ENCODE peak calls at places on chromosome 22, in nine cellular contexts. One of them, this sample, is unnamed.

GRCh38 chr22:32576553-32577255 is 102.1 kb downstream of the FBXO7 start:
- DNase-seq in nucleus accumbens: no peak
- DNase-seq in T47D: no peak
- DNase-seq in activated CD4-positive, alpha-beta T cell treated with anti-CD3 and anti-CD28 coated beads, Interleukin-2, amount 50 U/mL, for 1 hour: no peak
- DNase-seq in activated T-cell treated with anti-CD3 and anti-CD28 coated beads for 1 hour: no peak
- DNase-seq in cardiac muscle cell: no peak
- DNase-seq in NCI-H510A: no peak
- DNase-seq in C1 segment of cervical spinal cord: no peak
- DNase-seq in T-helper 17 cell: no peak
- DNase-seq in this sample: no peak

GRCh38 chr22:23791737-23792645 is 5.2 kb downstream of the SMARCB1 start:
- DNase-seq in nucleus accumbens: no peak
- DNase-seq in T47D: no peak
- DNase-seq in activated CD4-positive, alpha-beta T cell treated with anti-CD3 and anti-CD28 coated beads, Interleukin-2, amount 50 U/mL, for 1 hour: no peak
- DNase-seq in activated T-cell treated with anti-CD3 and anti-CD28 coated beads for 1 hour: no peak
- DNase-seq in cardiac muscle cell: no peak
- DNase-seq in NCI-H510A: no peak
- DNase-seq in C1 segment of cervical spinal cord: no peak
- DNase-seq in T-helper 17 cell: no peak
- DNase-seq in this sample: no peak

GRCh38 chr22:38964989-38965388 is 7.6 kb downstream of the APOBEC3A start:
- DNase-seq in nucleus accumbens: no peak
- DNase-seq in T47D: no peak
- DNase-seq in activated CD4-positive, alpha-beta T cell treated with anti-CD3 and anti-CD28 coated beads, Interleukin-2, amount 50 U/mL, for 1 hour: no peak
- DNase-seq in activated T-cell treated with anti-CD3 and anti-CD28 coated beads for 1 hour: no peak
- DNase-seq in cardiac muscle cell: no peak
- DNase-seq in NCI-H510A: no peak
- DNase-seq in C1 segment of cervical spinal cord: no peak
- DNase-seq in T-helper 17 cell: no peak
- DNase-seq in this sample: no peak

GRCh38 chr22:23837496-23837859 is 1.3 kb downstream of the DERL3 start:
- DNase-seq in nucleus accumbens: no peak
- DNase-seq in T47D: no peak
- DNase-seq in activated CD4-positive, alpha-beta T cell treated with anti-CD3 and anti-CD28 coated beads, Interleukin-2, amount 50 U/mL, for 1 hour: no peak
- DNase-seq in activated T-cell treated with anti-CD3 and anti-CD28 coated beads for 1 hour: no peak
- DNase-seq in cardiac muscle cell: no peak
- DNase-seq in NCI-H510A: no peak
- DNase-seq in C1 segment of cervical spinal cord: no peak
- DNase-seq in T-helper 17 cell: no peak
- DNase-seq in this sample: no peak

GRCh38 chr22:32059426-32059825 is 16.4 kb downstream of the SLC5A1 start:
- DNase-seq in nucleus accumbens: no peak
- DNase-seq in T47D: no peak
- DNase-seq in activated CD4-positive, alpha-beta T cell treated with anti-CD3 and anti-CD28 coated beads, Interleukin-2, amount 50 U/mL, for 1 hour: no peak
- DNase-seq in activated T-cell treated with anti-CD3 and anti-CD28 coated beads for 1 hour: no peak
- DNase-seq in cardiac muscle cell: no peak
- DNase-seq in NCI-H510A: no peak
- DNase-seq in C1 segment of cervical spinal cord: no peak
- DNase-seq in T-helper 17 cell: no peak
- DNase-seq in this sample: no peak

GRCh38 chr22:24445481-24446290 is 18.3 kb downstream of the ADORA2A start:
- DNase-seq in nucleus accumbens: no peak
- DNase-seq in T47D: no peak
- DNase-seq in activated CD4-positive, alpha-beta T cell treated with anti-CD3 and anti-CD28 coated beads, Interleukin-2, amount 50 U/mL, for 1 hour: no peak
- DNase-seq in activated T-cell treated with anti-CD3 and anti-CD28 coated beads for 1 hour: no peak
- DNase-seq in cardiac muscle cell: no peak
- DNase-seq in NCI-H510A: no peak
- DNase-seq in C1 segment of cervical spinal cord: no peak
- DNase-seq in T-helper 17 cell: no peak
- DNase-seq in this sample: no peak

GRCh38 chr22:30887418-30887817 is 81.2 kb downstream of the MORC2 start:
- DNase-seq in nucleus accumbens: no peak
- DNase-seq in T47D: no peak
- DNase-seq in activated CD4-positive, alpha-beta T cell treated with anti-CD3 and anti-CD28 coated beads, Interleukin-2, amount 50 U/mL, for 1 hour: no peak
- DNase-seq in activated T-cell treated with anti-CD3 and anti-CD28 coated beads for 1 hour: no peak
- DNase-seq in cardiac muscle cell: no peak
- DNase-seq in NCI-H510A: no peak
- DNase-seq in C1 segment of cervical spinal cord: no peak
- DNase-seq in T-helper 17 cell: no peak
- DNase-seq in this sample: no peak

GRCh38 chr22:44256860-44257560 is 55.7 kb downstream of the SHISAL1 start:
- DNase-seq in nucleus accumbens: no peak
- DNase-seq in T47D: no peak
- DNase-seq in activated CD4-positive, alpha-beta T cell treated with anti-CD3 and anti-CD28 coated beads, Interleukin-2, amount 50 U/mL, for 1 hour: no peak
- DNase-seq in activated T-cell treated with anti-CD3 and anti-CD28 coated beads for 1 hour: no peak
- DNase-seq in cardiac muscle cell: no peak
- DNase-seq in NCI-H510A: no peak
- DNase-seq in C1 segment of cervical spinal cord: no peak
- DNase-seq in T-helper 17 cell: no peak
- DNase-seq in this sample: no peak

GRCh38 chr22:24515025-24515338 is 19.9 kb downstream of the UPB1 start:
- DNase-seq in nucleus accumbens: no peak
- DNase-seq in T47D: no peak
- DNase-seq in activated CD4-positive, alpha-beta T cell treated with anti-CD3 and anti-CD28 coated beads, Interleukin-2, amount 50 U/mL, for 1 hour: no peak
- DNase-seq in activated T-cell treated with anti-CD3 and anti-CD28 coated beads for 1 hour: no peak
- DNase-seq in cardiac muscle cell: no peak
- DNase-seq in NCI-H510A: no peak
- DNase-seq in C1 segment of cervical spinal cord: no peak
- DNase-seq in T-helper 17 cell: no peak
- DNase-seq in this sample: no peak

GRCh38 chr22:23218053-23218866 is 38.0 kb downstream of the BCR start:
- DNase-seq in nucleus accumbens: no peak
- DNase-seq in T47D: no peak
- DNase-seq in activated CD4-positive, alpha-beta T cell treated with anti-CD3 and anti-CD28 coated beads, Interleukin-2, amount 50 U/mL, for 1 hour: no peak
- DNase-seq in activated T-cell treated with anti-CD3 and anti-CD28 coated beads for 1 hour: no peak
- DNase-seq in cardiac muscle cell: no peak
- DNase-seq in NCI-H510A: no peak
- DNase-seq in C1 segment of cervical spinal cord: no peak
- DNase-seq in T-helper 17 cell: no peak
- DNase-seq in this sample: no peak

GRCh38 chr22:31118046-31118820 is 4.5 kb upstream of the INPP5J start:
- DNase-seq in nucleus accumbens: no peak
- DNase-seq in T47D: no peak
- DNase-seq in activated CD4-positive, alpha-beta T cell treated with anti-CD3 and anti-CD28 coated beads, Interleukin-2, amount 50 U/mL, for 1 hour: no peak
- DNase-seq in activated T-cell treated with anti-CD3 and anti-CD28 coated beads for 1 hour: no peak
- DNase-seq in cardiac muscle cell: no peak
- DNase-seq in NCI-H510A: no peak
- DNase-seq in C1 segment of cervical spinal cord: no peak
- DNase-seq in T-helper 17 cell: no peak
- DNase-seq in this sample: no peak

GRCh38 chr22:19874307-19875060 is 19.8 kb upstream of the GNB1L start:
- DNase-seq in nucleus accumbens: no peak
- DNase-seq in T47D: no peak
- DNase-seq in activated CD4-positive, alpha-beta T cell treated with anti-CD3 and anti-CD28 coated beads, Interleukin-2, amount 50 U/mL, for 1 hour: peak; percentile 34
- DNase-seq in activated T-cell treated with anti-CD3 and anti-CD28 coated beads for 1 hour: no peak
- DNase-seq in cardiac muscle cell: no peak
- DNase-seq in NCI-H510A: no peak
- DNase-seq in C1 segment of cervical spinal cord: no peak
- DNase-seq in T-helper 17 cell: peak; percentile 31
- DNase-seq in this sample: no peak

GRCh38 chr22:29780781-29781676 is 13.9 kb downstream of the UQCR10 start:
- DNase-seq in nucleus accumbens: peak; percentile 48
- DNase-seq in T47D: no peak
- DNase-seq in activated CD4-positive, alpha-beta T cell treated with anti-CD3 and anti-CD28 coated beads, Interleukin-2, amount 50 U/mL, for 1 hour: no peak
- DNase-seq in activated T-cell treated with anti-CD3 and anti-CD28 coated beads for 1 hour: no peak
- DNase-seq in cardiac muscle cell: peak; percentile 83
- DNase-seq in NCI-H510A: no peak
- DNase-seq in C1 segment of cervical spinal cord: no peak
- DNase-seq in T-helper 17 cell: no peak
- DNase-seq in this sample: no peak

This sample was measured in Caco-2.